ENCODE peak calls at places on chromosomes 11 and 22, in six cellular contexts. N is PC-3, P is GM23338, T is T-helper 2 cell, L is Peyer's patch, D is T-helper 9 cell. Z is an unnamed sample.

GRCh38 chr11:63764712-63765631 is 3.6 kb downstream of the ZFTA start:
- DNase-seq in P (peak), L (peak), N (no peak), D (no peak), T (no peak), Z (no peak)

GRCh38 chr11:13339196-13340153 is 61.9 kb downstream of the BMAL1 start:
- DNase-seq in T (peak), P (no peak), D (peak), L (no peak), N (peak), Z (peak)

GRCh38 chr11:17513853-17514252 is 30.4 kb downstream of the USH1C start:
- DNase-seq in T (no peak), D (no peak), P (no peak), N (no peak), L (no peak), Z (peak)

GRCh38 chr22:43173976-43174720 is 12.8 kb downstream of the TTLL12 start:
- DNase-seq in N (no peak), T (no peak), P (no peak), D (no peak), L (no peak), Z (no peak)

GRCh38 chr22:44730490-44731356 is 21.7 kb upstream of the ARHGAP8 start:
- DNase-seq in P (no peak), L (no peak), D (no peak), N (no peak), T (no peak), Z (no peak)

GRCh38 chr11:47800759-47801158 is 33.6 kb upstream of the FNBP4 start:
- DNase-seq in L (no peak), D (no peak), T (no peak), P (no peak), N (no peak), Z (no peak)

GRCh38 chr11:34262601-34263081 is 95.2 kb downstream of the ABTB2 start:
- DNase-seq in L (no peak), P (no peak), T (no peak), D (no peak), N (no peak), Z (no peak)

GRCh38 chr11:34140149-34140548 is 34.7 kb downstream of the NAT10 start:
- DNase-seq in N (no peak), P (no peak), T (no peak), L (peak), D (no peak), Z (no peak)

GRCh38 chr11:11916981-11917399 is 75.2 kb downstream of the USP47 start:
- DNase-seq in N (peak), P (peak), L (no peak), D (no peak), T (no peak), Z (peak)

GRCh38 chr11:17703951-17704350 is 15.4 kb upstream of the MYOD1 start:
- DNase-seq in N (peak), P (peak), T (peak), L (no peak), D (no peak), Z (peak)

GRCh38 chr11:70580036-70580805 is 181.9 kb downstream of the CTTN start:
- DNase-seq in D (no peak), T (no peak), P (no peak), N (no peak), L (no peak), Z (no peak)

GRCh38 chr11:48054994-48055291 is 74.6 kb downstream of the PTPRJ start:
- DNase-seq in N (no peak), L (no peak), T (no peak), P (no peak), D (no peak), Z (no peak)

GRCh38 chr22:34243023-34243422 is 322.7 kb upstream of the LARGE1 start:
- DNase-seq in L (no peak), T (no peak), P (no peak), N (no peak), D (no peak), Z (no peak)

GRCh38 chr11:131899954-131900580 is 529.7 kb downstream of the NTM start:
- DNase-seq in N (no peak), L (no peak), D (no peak), P (no peak), T (no peak), Z (no peak)

GRCh38 chr22:35930933-35931332 is 97.7 kb downstream of the RBFOX2 start:
- DNase-seq in L (no peak), N (peak), T (peak), P (peak), D (no peak), Z (peak)

GRCh38 chr22:31393890-31394289 is 5.5 kb upstream of the DRG1 start:
- DNase-seq in N (no peak), T (peak), P (no peak), D (no peak), L (no peak), Z (no peak)

GRCh38 chr22:48829908-48830307 is 997.8 kb downstream of the BRD1 start:
- DNase-seq in D (no peak), L (no peak), P (no peak), T (no peak), N (no peak), Z (no peak)

GRCh38 chr22:39471421-39472141 is 14.8 kb downstream of the MGAT3 start:
- DNase-seq in T (peak), L (peak), D (no peak), P (no peak), N (no peak), Z (no peak)

GRCh38 chr11:102111011-102111786 is 952 bp downstream of the YAP1 start:
- DNase-seq in P (peak), T (peak), N (peak), L (peak), D (no peak), Z (peak)

GRCh38 chr11:63802637-63803414 is 10.4 kb upstream of the SPINDOC start:
- DNase-seq in T (no peak), D (no peak), P (no peak), L (peak), N (peak), Z (peak)

GRCh38 chr22:41555325-41555724 is 5.5 kb upstream of the CSDC2 start:
- DNase-seq in D (no peak), T (no peak), N (no peak), P (no peak), L (no peak), Z (no peak)

GRCh38 chr11:118443590-118444218 is 7.4 kb downstream of the KMT2A start:
- DNase-seq in D (no peak), L (no peak), N (no peak), T (peak), P (no peak), Z (no peak)

GRCh38 chr22:44030702-44031082 is 6.6 kb downstream of the PARVB start:
- DNase-seq in N (no peak), D (no peak), L (no peak), T (no peak), P (no peak), Z (no peak)

GRCh38 chr11:75141166-75141565 is 9.7 kb upstream of the SLCO2B1 start:
- DNase-seq in T (no peak), P (no peak), N (no peak), D (no peak), L (no peak), Z (no peak)

GRCh38 chr11:11456896-11457295 is 103.8 kb upstream of the CSNK2A3 start:
- DNase-seq in P (no peak), L (no peak), T (no peak), N (no peak), D (no peak), Z (no peak)

GRCh38 chr11:65745049-65745448 is 24.5 kb upstream of the RNASEH2C start:
- DNase-seq in L (no peak), P (no peak), N (no peak), T (no peak), D (no peak), Z (no peak)

Z was measured in MCF 10A.